ENCODE peak calls at places on chromosome 6, in four cellular contexts. One of them, this sample, is unnamed.

GRCh38 chr6:19413323-19413722 is 423.8 kb upstream of the ID4 start:
- DNase-seq in H1: no peak
- DNase-seq in H9: no peak
- DNase-seq in neuronal stem cell: no peak
- DNase-seq in this sample: no peak

GRCh38 chr6:143400258-143401059 is 50.0 kb downstream of the ADAT2 start:
- DNase-seq in neuronal stem cell: no peak
- DNase-seq in H1: no peak
- DNase-seq in H9: no peak
- DNase-seq in this sample: no peak

GRCh38 chr6:6474170-6474920 is 114.2 kb upstream of the LY86 start:
- DNase-seq in H9: no peak
- DNase-seq in neuronal stem cell: no peak
- DNase-seq in H1: no peak
- DNase-seq in this sample: no peak

GRCh38 chr6:159727717-159728440 is 573 bp downstream of the WTAP start:
- DNase-seq in H1: no peak
- DNase-seq in neuronal stem cell: peak
- DNase-seq in H9: no peak
- DNase-seq in this sample: peak

GRCh38 chr6:85675030-85675819 is 32.5 kb upstream of the SYNCRIP start:
- DNase-seq in H1: no peak
- DNase-seq in neuronal stem cell: no peak
- DNase-seq in H9: peak
- DNase-seq in this sample: peak

GRCh38 chr6:31203345-31203979 is 33.0 kb upstream of the POU5F1 start:
- DNase-seq in H1: no peak
- DNase-seq in neuronal stem cell: no peak
- DNase-seq in H9: no peak
- DNase-seq in this sample: peak

GRCh38 chr6:31363809-31364208 is 6.8 kb upstream of the HLA-B start:
- DNase-seq in H9: no peak
- DNase-seq in H1: no peak
- DNase-seq in neuronal stem cell: no peak
- DNase-seq in this sample: no peak

GRCh38 chr6:170290306-170291128 is at the start of gene DLL1:
- DNase-seq in H9: peak
- DNase-seq in H1: peak
- DNase-seq in neuronal stem cell: peak
- DNase-seq in this sample: peak

GRCh38 chr6:90890681-90891337 is 303.9 kb upstream of the MAP3K7 start:
- DNase-seq in H9: no peak
- DNase-seq in H1: no peak
- DNase-seq in neuronal stem cell: no peak
- DNase-seq in this sample: peak

GRCh38 chr6:3805448-3806123 is 43.6 kb upstream of the FAM50B start:
- DNase-seq in H1: no peak
- DNase-seq in H9: no peak
- DNase-seq in neuronal stem cell: no peak
- DNase-seq in this sample: peak

GRCh38 chr6:18016698-18017097 is 29.3 kb upstream of the KIF13A start:
- DNase-seq in H9: no peak
- DNase-seq in neuronal stem cell: no peak
- DNase-seq in H1: no peak
- DNase-seq in this sample: no peak

GRCh38 chr6:151044465-151045441 is 179.3 kb downstream of the MTHFD1L start:
- DNase-seq in H1: peak
- DNase-seq in neuronal stem cell: no peak
- DNase-seq in H9: no peak
- DNase-seq in this sample: peak

GRCh38 chr6:106005013-106005412 is 81.1 kb upstream of the PRDM1 start:
- DNase-seq in H1: no peak
- DNase-seq in H9: no peak
- DNase-seq in neuronal stem cell: no peak
- DNase-seq in this sample: peak
- H3K14ac ChIP-seq in H1: no peak
- H3K14ac ChIP-seq in H9: no peak
- H3K14ac ChIP-seq in neuronal stem cell: no peak
- H3K14ac ChIP-seq in this sample: no peak

DNA sequence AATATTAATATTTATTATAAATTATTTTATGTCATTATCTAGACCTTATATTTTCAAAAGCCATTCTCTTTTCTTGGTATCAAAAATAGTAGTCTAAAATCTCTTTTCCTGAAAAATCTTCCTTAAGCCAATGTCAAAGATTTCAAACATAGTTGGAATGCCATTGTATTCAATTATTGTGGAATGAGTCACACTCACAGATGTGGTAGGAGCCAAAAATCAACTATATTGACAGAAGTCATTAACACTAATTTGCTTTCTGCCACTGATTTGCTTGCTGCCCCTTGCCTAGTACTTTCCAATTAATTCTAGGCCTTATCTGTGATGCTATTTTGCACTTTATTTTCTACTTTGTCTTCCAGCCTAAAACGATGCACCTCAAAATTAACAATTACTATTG is 1326.3 kb upstream of the GJE1 start:
- DNase-seq in H9: no peak
- DNase-seq in H1: no peak
- DNase-seq in neuronal stem cell: no peak
- DNase-seq in this sample: no peak
- H2BK12ac ChIP-seq in H9: no peak
- H2BK12ac ChIP-seq in H1: no peak
- H2BK12ac ChIP-seq in neuronal stem cell: no peak
- H2BK12ac ChIP-seq in this sample: no peak

GRCh38 chr6:139592011-139592410 is 217.6 kb upstream of the CITED2 start:
- DNase-seq in H1: no peak
- DNase-seq in neuronal stem cell: no peak
- DNase-seq in H9: no peak
- DNase-seq in this sample: peak
- H2BK15ac ChIP-seq in H1: no peak
- H2BK15ac ChIP-seq in neuronal stem cell: no peak
- H2BK15ac ChIP-seq in H9: no peak
- H2BK15ac ChIP-seq in this sample: no peak

DNA sequence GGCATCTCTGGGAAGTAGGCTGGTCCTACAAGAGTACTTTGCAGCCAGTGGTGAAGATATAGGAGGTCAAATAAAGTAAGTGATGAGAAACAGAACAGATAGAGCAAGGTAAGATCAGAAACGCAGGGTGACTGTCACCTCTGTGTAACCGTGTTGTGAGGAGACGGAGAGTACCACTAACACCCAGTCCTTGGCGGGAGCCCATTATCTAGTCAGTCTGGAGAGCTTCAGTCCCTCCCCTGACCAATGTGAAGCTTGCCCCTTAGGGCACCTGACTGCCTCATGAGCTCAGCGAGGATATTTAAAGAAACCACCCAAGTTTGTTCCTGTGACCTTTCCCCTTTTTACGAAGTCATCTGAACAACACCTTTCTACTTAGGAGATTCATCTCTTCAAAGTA is 110.0 kb downstream of the SAMD5 start:
- DNase-seq in neuronal stem cell: no peak
- DNase-seq in H9: no peak
- DNase-seq in H1: no peak
- DNase-seq in this sample: no peak
- H3K14ac ChIP-seq in neuronal stem cell: no peak
- H3K14ac ChIP-seq in H9: no peak
- H3K14ac ChIP-seq in H1: no peak
- H3K14ac ChIP-seq in this sample: no peak

GRCh38 chr6:112215901-112216300 is 38.5 kb downstream of the LAMA4 start:
- DNase-seq in H9: no peak
- DNase-seq in H1: no peak
- DNase-seq in neuronal stem cell: no peak
- DNase-seq in this sample: no peak
- H2BK12ac ChIP-seq in H9: no peak
- H2BK12ac ChIP-seq in H1: no peak
- H2BK12ac ChIP-seq in neuronal stem cell: no peak
- H2BK12ac ChIP-seq in this sample: no peak